ENCODE peak calls at places on chromosomes 4 and X, in ten cellular contexts. D is ovary; O is right cardiac atrium; P is CD4-positive, CD25-positive, alpha-beta regulatory T cell; K is thoracic aorta; F is WERI-Rb-1; Y is coronary artery; N is cardiac muscle cell; Q is tibial artery; I is K562. V is an unnamed sample.

GRCh38 chr4:40292313-40292759 is 42.8 kb upstream of the CHRNA9 start:
- DNase-seq in D (no peak), O (no peak), P (no peak), K (no peak), F (no peak), Y (no peak), N (no peak), Q (no peak), I (peak; percentile 36), V (no peak)

GRCh38 chr4:188297873-188298272 is 158.6 kb downstream of the TRIML1 start:
- DNase-seq in D (no peak), O (no peak), P (no peak), K (no peak), F (no peak), Y (no peak), N (no peak), Q (no peak), I (no peak), V (no peak)

GRCh38 chr4:86595426-86595805 is 1.3 kb downstream of the PTPN13 start:
- DNase-seq in D (no peak), O (no peak), P (no peak), K (no peak), F (peak; percentile 26), Y (no peak), N (peak; percentile 20), Q (no peak), I (no peak), V (no peak)

GRCh38 chrX:9786839-9787635 is 808 bp downstream of the SHROOM2 start:
- DNase-seq in D (peak; percentile 39), O (peak; percentile 52), P (no peak), K (no peak), F (peak; percentile 15), Y (no peak), N (peak; percentile 68), Q (no peak), I (no peak), V (no peak)

GRCh38 chrX:46381630-46382029 is 163.6 kb downstream of the ZNF674 start:
- DNase-seq in D (no peak), O (no peak), P (no peak), K (no peak), F (peak; percentile 33), Y (no peak), N (peak; percentile 25), Q (no peak), I (peak; percentile 5), V (no peak)

GRCh38 chrX:19040373-19040772 is 56.5 kb upstream of the PHKA2 start:
- DNase-seq in D (no peak), O (no peak), P (no peak), K (no peak), F (no peak), Y (no peak), N (no peak), Q (no peak), I (no peak), V (no peak)

GRCh38 chrX:43627147-43627546 is 29.0 kb upstream of the MAOA start:
- DNase-seq in D (no peak), O (no peak), P (no peak), K (no peak), F (no peak), Y (no peak), N (no peak), Q (no peak), I (no peak), V (no peak)

GRCh38 chr4:158664806-158665205 is 6.9 kb downstream of the C4orf46 start:
- DNase-seq in D (no peak), O (no peak), P (no peak), K (no peak), F (no peak), Y (no peak), N (no peak), Q (no peak), I (no peak), V (no peak)

GRCh38 chr4:177427097-177427665 is 15.1 kb downstream of the AGA start:
- DNase-seq in D (no peak), O (no peak), P (no peak), K (no peak), F (no peak), Y (no peak), N (no peak), Q (no peak), I (no peak), V (no peak)

GRCh38 chrX:23904096-23904495 is 3.6 kb downstream of the APOO start:
- DNase-seq in D (no peak), O (no peak), P (no peak), K (no peak), F (no peak), Y (no peak), N (no peak), Q (no peak), I (peak; percentile 25), V (no peak)

GRCh38 chrX:6456196-6456595 is 78.7 kb downstream of the VCX3A start:
- DNase-seq in D (no peak), O (no peak), P (no peak), K (no peak), F (no peak), Y (no peak), N (no peak), Q (no peak), I (no peak), V (no peak)

GRCh38 chrX:71930298-71930697 is 19.7 kb downstream of the NHSL2 start:
- DNase-seq in D (no peak), O (no peak), P (no peak), K (no peak), F (no peak), Y (no peak), N (no peak), Q (no peak), I (no peak), V (no peak)

GRCh38 chr4:38387819-38388218 is 276.2 kb upstream of the KLF3 start:
- DNase-seq in D (no peak), O (no peak), P (no peak), K (no peak), F (no peak), Y (no peak), N (no peak), Q (no peak), I (no peak), V (no peak)

GRCh38 chr4:38386011-38386551 is 277.9 kb upstream of the KLF3 start:
- DNase-seq in D (no peak), O (no peak), P (no peak), K (no peak), F (no peak), Y (no peak), N (no peak), Q (no peak), I (no peak), V (no peak)

GRCh38 chr4:38385286-38386010 is 278.6 kb upstream of the KLF3 start:
- DNase-seq in D (no peak), O (no peak), P (no peak), K (no peak), F (no peak), Y (no peak), N (no peak), Q (no peak), I (peak; percentile 35), V (no peak)

GRCh38 chr4:38387348-38387747 is 276.7 kb upstream of the KLF3 start:
- DNase-seq in D (peak; percentile 77), O (peak; percentile 73), P (no peak), K (peak; percentile 65), F (no peak), Y (peak; percentile 83), N (peak; percentile 29), Q (peak; percentile 90), I (no peak), V (no peak)

DNA sequence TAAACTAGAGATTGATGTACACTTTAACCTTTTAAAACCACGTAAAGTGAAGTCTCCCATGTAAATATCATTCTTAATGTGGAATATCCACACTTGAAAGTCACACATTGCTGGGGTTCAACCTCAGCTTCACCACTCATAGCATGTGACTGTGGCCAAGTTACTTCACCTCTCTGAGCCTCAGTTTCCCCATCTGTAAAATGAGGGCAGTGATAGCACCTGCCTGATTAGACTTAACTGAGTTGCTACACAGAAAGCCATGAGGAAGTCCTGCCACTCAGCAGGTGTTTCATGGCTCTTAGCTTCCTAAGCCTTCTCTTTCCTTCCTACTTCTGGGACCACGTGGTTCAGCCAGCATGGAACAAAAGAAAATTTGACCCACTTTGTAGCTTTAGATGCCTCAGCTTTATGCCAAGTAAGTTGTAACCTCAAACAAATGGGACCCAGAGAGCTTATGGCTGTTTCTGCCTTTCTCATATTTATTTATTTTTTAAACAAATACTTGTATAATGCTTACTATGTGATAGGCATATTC is 277.3 kb upstream of the KLF3 start:
- DNase-seq in D (no peak), O (no peak), P (no peak), K (no peak), F (no peak), Y (no peak), N (no peak), Q (no peak), I (no peak), V (no peak)
- H3K27ac ChIP-seq in D (no peak overlapping the region), O (no peak overlapping the region), P (no peak overlapping the region), K (peak overlapping the region; percentile 42), F (no peak overlapping the region), Y (peak overlapping the region; percentile 8), N (no peak overlapping the region), Q (peak overlapping the region; percentile 49), I (no peak overlapping the region), V (no peak overlapping the region)

DNA sequence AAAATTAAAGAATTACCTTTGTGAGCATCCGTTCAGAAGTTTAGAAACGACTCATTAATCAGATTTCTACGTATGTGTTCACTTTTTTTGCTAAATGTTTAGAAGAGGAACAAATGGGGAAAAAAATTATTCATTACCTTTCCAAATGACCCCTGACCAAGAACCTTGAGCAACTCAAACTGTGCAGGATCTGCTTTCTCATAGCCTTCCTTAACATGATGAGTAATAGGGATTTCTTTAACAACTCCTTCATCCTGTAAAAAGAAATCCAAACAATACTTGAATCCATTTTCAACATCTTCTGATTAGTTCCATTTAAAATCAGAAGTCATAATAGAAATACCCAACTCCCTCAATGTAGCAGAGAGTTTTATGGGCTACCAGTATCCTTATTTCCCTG is 32.1 kb downstream of the RPS6KA6 start:
- DNase-seq in D (no peak), O (no peak), P (no peak), K (no peak), F (no peak), Y (no peak), N (no peak), Q (no peak), I (no peak), V (no peak)
- H3K27ac ChIP-seq in D (no peak overlapping the region), O (no peak overlapping the region), P (no peak overlapping the region), K (no peak overlapping the region), F (no peak overlapping the region), Y (no peak overlapping the region), N (no peak overlapping the region), Q (no peak overlapping the region), I (no peak overlapping the region), V (no peak overlapping the region)

GRCh38 chr4:79526970-79527565 is 119.0 kb upstream of the GK2 start:
- DNase-seq in D (no peak), O (no peak), P (no peak), K (no peak), F (peak; percentile 31), Y (no peak), N (no peak), Q (no peak), I (no peak), V (no peak)

GRCh38 chr4:79528241-79528706 is 120.2 kb upstream of the GK2 start:
- DNase-seq in D (no peak), O (no peak), P (no peak), K (no peak), F (no peak), Y (no peak), N (no peak), Q (no peak), I (no peak), V (no peak)
- H3K27ac ChIP-seq in D (no peak overlapping the region), O (no peak overlapping the region), P (no peak overlapping the region), K (no peak overlapping the region), F (no peak overlapping the region), Y (no peak overlapping the region), N (no peak overlapping the region), Q (no peak overlapping the region), I (no peak overlapping the region), V (no peak overlapping the region)

GRCh38 chr4:7487998-7488671 is 53.4 kb upstream of the PSAPL1 start:
- DNase-seq in D (no peak), O (no peak), P (no peak), K (no peak), F (no peak), Y (no peak), N (no peak), Q (no peak), I (no peak), V (no peak)
- H3K27ac ChIP-seq in D (no peak overlapping the region), O (no peak overlapping the region), P (no peak overlapping the region), K (no peak overlapping the region), F (no peak overlapping the region), Y (no peak overlapping the region), N (no peak overlapping the region), Q (no peak overlapping the region), I (no peak overlapping the region), V (no peak overlapping the region)

V was measured in effector memory CD4-positive, alpha-beta T cell.